ENCODE peak calls at places on chromosomes 16 and 17, in eight cellular contexts. X, C, M, J, Q, Y, L and Z are unnamed samples.

GRCh38 chr17:27980035-27980434 is 62.4 kb upstream of the NLK start:
- DNase-seq in Q (no peak), L (no peak), C (no peak), J (no peak), X (peak; percentile 29), Y (no peak), M (no peak), Z (peak; percentile 51)

GRCh38 chr16:28882476-28883180 is 4.3 kb downstream of the ATP2A1 start:
- DNase-seq in Y (no peak), Q (peak; percentile 59), J (no peak), X (no peak), C (no peak), L (no peak), M (no peak), Z (no peak)

GRCh38 chr16:74659041-74659440 is 7.6 kb downstream of the RFWD3 start:
- DNase-seq in Q (no peak), X (no peak), C (no peak), J (no peak), Y (no peak), L (no peak), M (no peak), Z (no peak)

GRCh38 chr16:20938426-20938825 is 37.9 kb downstream of the LYRM1 start:
- DNase-seq in Q (no peak), J (no peak), X (peak; percentile 19), C (no peak), Y (no peak), L (no peak), M (no peak), Z (peak; percentile 51)

GRCh38 chr16:31876955-31877828 is 3.6 kb downstream of the ZNF267 start:
- DNase-seq in M (no peak), X (peak; percentile 33), J (no peak), Y (no peak), C (no peak), Q (no peak), L (no peak), Z (peak; percentile 51)

GRCh38 chr16:1981972-1982574 is 804 bp upstream of the NOXO1 start:
- DNase-seq in J (no peak), Y (peak; percentile 50), L (no peak), Q (no peak), M (peak; percentile 78), C (no peak), X (no peak), Z (peak; percentile 80)

GRCh38 chr16:4313563-4314531 is 2.0 kb upstream of the GLIS2 start:
- DNase-seq in Y (peak; percentile 90), X (peak; percentile 55), M (peak; percentile 50), Q (no peak), J (no peak), C (peak; percentile 72), L (no peak), Z (no peak)

GRCh38 chr17:45125509-45125908 is 6.8 kb downstream of the PLCD3 start:
- DNase-seq in M (no peak), X (no peak), Y (no peak), C (no peak), J (no peak), L (no peak), Q (no peak), Z (no peak)

GRCh38 chr17:28008526-28008925 is 34.0 kb upstream of the NLK start:
- DNase-seq in Y (peak; percentile 73), L (no peak), C (peak; percentile 46), Q (no peak), J (no peak), X (peak; percentile 61), M (peak; percentile 38), Z (no peak)

GRCh38 chr17:3029213-3029913 is 34.0 kb downstream of the OR1D5 start:
- DNase-seq in M (no peak), Q (peak; percentile 61), J (peak; percentile 93), L (peak; percentile 77), C (no peak), X (no peak), Y (no peak), Z (no peak)

GRCh38 chr17:77322534-77323412 is 182.0 kb downstream of the SEC14L1 start:
- DNase-seq in Q (peak; percentile 86), L (peak; percentile 92), X (peak; percentile 97), Y (peak; percentile 77), J (no peak), C (peak; percentile 76), M (peak; percentile 72), Z (peak; percentile 85)

GRCh38 chr16:21265104-21265825 is 12.8 kb downstream of the CRYM start:
- DNase-seq in J (peak; percentile 72), C (no peak), X (peak; percentile 11), Y (no peak), L (no peak), M (no peak), Q (no peak), Z (no peak)

GRCh38 chr16:6428861-6429260 is 903.8 kb upstream of the RBFOX1 start:
- DNase-seq in Q (no peak), M (no peak), J (no peak), Y (no peak), X (no peak), C (no peak), L (no peak), Z (no peak)

GRCh38 chr16:8583712-8584111 is 6.6 kb downstream of the TMEM114 start:
- DNase-seq in J (no peak), L (no peak), X (no peak), Q (no peak), Y (no peak), C (no peak), M (no peak), Z (no peak)

GRCh38 chr16:50281391-50282009 is 15.1 kb downstream of the ADCY7 start:
- DNase-seq in C (no peak), L (peak; percentile 49), X (no peak), Y (no peak), Q (peak; percentile 84), M (no peak), J (no peak), Z (no peak)

GRCh38 chr17:14622622-14623101 is 321.8 kb downstream of the HS3ST3B1 start:
- DNase-seq in M (no peak), Y (no peak), X (no peak), J (no peak), Q (no peak), C (no peak), L (no peak), Z (no peak)

DNA sequence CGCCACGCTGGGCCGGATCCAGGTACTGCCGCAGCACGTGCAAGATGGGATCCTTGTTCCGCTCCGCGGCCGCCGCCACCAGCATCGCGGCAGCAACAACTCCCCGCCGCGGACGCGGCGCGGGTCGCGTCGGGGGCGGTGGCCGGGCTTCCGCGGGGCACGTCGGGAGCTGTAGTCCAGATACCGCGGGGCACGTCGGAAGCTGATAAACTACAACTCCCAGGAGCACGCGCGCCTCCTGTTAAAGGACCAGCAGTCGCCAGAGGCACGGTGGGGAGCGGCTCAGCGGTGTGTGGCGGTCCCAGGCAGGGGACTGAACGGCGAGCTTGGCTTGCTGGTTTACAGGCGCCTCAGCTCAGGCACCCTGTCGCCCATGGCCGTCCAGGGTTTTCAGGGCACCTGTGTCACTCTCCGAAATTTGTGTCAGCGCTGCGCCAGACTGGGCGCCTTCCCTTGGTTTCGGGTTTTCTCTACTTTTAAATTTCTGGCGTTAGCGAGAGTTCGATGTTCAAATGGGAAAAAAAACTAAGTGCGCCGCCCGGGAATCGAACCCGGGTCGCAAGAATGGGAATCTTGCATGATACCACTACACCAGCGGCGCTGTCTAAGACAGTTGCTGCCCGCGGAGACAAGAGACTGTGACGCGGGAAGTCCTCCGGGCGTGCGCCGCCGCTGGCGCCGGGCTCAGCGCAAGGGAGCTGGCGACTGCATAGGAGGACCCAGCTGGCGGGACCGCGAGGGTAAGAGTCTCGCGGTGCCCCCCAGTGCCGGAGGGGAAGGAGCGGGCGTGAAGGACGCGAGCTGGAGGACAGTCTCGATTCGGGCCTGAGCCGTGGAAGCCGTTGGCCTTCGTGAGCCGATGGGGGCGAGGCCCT is at the start of gene METTL26:
- DNase-seq in M (peak; percentile 97), J (no peak), Y (peak; percentile 98), X (peak; percentile 96), Q (peak; percentile 99), C (peak; percentile 97), L (peak; percentile 97), Z (peak; percentile 95)
- TF ChIP-seq POLR2A in M (peak; percentile 61), J (peak; percentile 33), Y (peak; percentile 61), X (peak; percentile 35), Q (no peak), C (no peak), L (no peak), Z (peak; percentile 88)

DNA sequence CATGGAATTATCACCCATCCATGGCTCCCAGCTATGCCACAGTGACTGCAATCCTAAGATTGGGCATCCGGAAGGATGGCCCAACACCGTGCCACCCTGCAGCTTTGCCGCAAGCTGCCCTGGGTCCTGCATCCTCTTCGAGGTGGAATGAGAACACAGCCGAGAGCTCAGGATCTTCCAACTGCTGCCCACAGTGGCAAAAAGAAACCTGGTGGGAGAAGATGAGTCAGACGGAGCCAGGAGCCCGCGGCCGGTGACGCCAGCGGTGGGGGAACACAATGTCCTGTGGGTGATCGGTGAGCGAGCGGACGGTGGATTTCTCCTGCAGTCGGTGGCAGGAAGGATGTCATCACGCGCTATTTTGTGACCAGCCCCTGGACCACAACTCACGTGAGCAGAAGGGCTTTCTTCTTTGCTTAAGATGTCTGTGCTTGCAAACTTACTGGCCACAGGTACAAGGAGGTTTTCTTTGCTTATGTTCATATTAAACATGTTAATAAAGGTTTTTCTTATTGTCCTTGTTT is 20.1 kb downstream of the CD7 start:
- DNase-seq in Y (peak; percentile 91), J (no peak), M (peak; percentile 93), X (peak; percentile 90), C (peak; percentile 87), Q (peak; percentile 97), L (peak; percentile 89), Z (peak; percentile 90)
- TF ChIP-seq POLR2A in Y (no peak), J (peak; percentile 50), M (peak; percentile 8), X (peak; percentile 82), C (no peak), Q (peak; percentile 45), L (no peak), Z (no peak)

GRCh38 chr17:82096709-82097186 is 1.3 kb downstream of the FASN start:
- DNase-seq in M (no peak), X (no peak), C (no peak), L (peak; percentile 51), Q (no peak), Y (no peak), J (no peak), Z (no peak)
- TF ChIP-seq POLR2A in M (no peak), X (no peak), C (no peak), L (no peak), Q (no peak), Y (no peak), J (no peak), Z (no peak)

GRCh38 chr17:59693582-59693981 is 13.6 kb downstream of the PTRH2 start:
- DNase-seq in Q (no peak), L (no peak), C (no peak), X (no peak), Y (no peak), J (no peak), M (no peak), Z (no peak)

GRCh38 chr17:59696682-59697277 is 10.4 kb downstream of the PTRH2 start:
- DNase-seq in L (no peak), M (no peak), J (no peak), Y (no peak), C (no peak), X (no peak), Q (no peak), Z (no peak)

GRCh38 chr17:59694344-59694743 is 12.9 kb downstream of the PTRH2 start:
- DNase-seq in Y (no peak), C (no peak), M (no peak), J (no peak), Q (no peak), L (no peak), X (no peak), Z (no peak)

GRCh38 chr17:59698143-59698542 is 9.1 kb downstream of the PTRH2 start:
- DNase-seq in C (no peak), J (no peak), Q (no peak), L (no peak), M (no peak), X (no peak), Y (no peak), Z (no peak)

GRCh38 chr17:59695943-59696681 is 11.1 kb downstream of the PTRH2 start:
- DNase-seq in Y (no peak), X (no peak), M (no peak), J (no peak), C (no peak), Q (no peak), L (no peak), Z (no peak)
- TF ChIP-seq POLR2A in Y (no peak), X (no peak), M (no peak), J (no peak), C (no peak), Q (no peak), L (no peak), Z (no peak)